ENCODE peak calls at places on chromosomes 12 and 14, in four cellular contexts. T is K562, N is aorta, Y is mammary epithelial cell. M is an unnamed sample.

GRCh38 chr14:100856056-100856950 is 30.4 kb downstream of the MEG3 start:
- DNase-seq in T (no peak), N (peak; percentile 44), Y (no peak), M (no peak)

GRCh38 chr14:36363704-36364103 is 43.3 kb upstream of the MBIP start:
- DNase-seq in T (no peak), N (no peak), Y (no peak), M (no peak)

GRCh38 chr14:101228949-101229541 is 325.5 kb upstream of the RTL1 start:
- DNase-seq in T (no peak), N (no peak), Y (no peak), M (no peak)

GRCh38 chr14:65927871-65928270 is 515.3 kb downstream of the FUT8 start:
- DNase-seq in T (no peak), N (no peak), Y (no peak), M (no peak)

GRCh38 chr12:11771895-11772502 is 122.5 kb downstream of the ETV6 start:
- DNase-seq in T (no peak), N (no peak), Y (peak; percentile 85), M (no peak)

GRCh38 chr12:52942056-52942913 is 6.6 kb upstream of the KRT18 start:
- DNase-seq in T (peak; percentile 31), N (no peak), Y (no peak), M (no peak)

GRCh38 chr14:104462651-104463630 is 116.6 kb upstream of the C14orf180 start:
- DNase-seq in T (no peak), N (no peak), Y (peak; percentile 3), M (no peak)

GRCh38 chr14:58455593-58456265 is 28.2 kb downstream of the KIAA0586 start:
- DNase-seq in T (no peak), N (no peak), Y (peak; percentile 86), M (peak; percentile 56)

GRCh38 chr14:34596891-34597290 is 33.1 kb downstream of the SNX6 start:
- DNase-seq in T (no peak), N (no peak), Y (no peak), M (no peak)

GRCh38 chr12:95497031-95497430 is 23.1 kb downstream of the METAP2 start:
- DNase-seq in T (no peak), N (no peak), Y (no peak), M (no peak)

GRCh38 chr14:57052705-57053302 is 215.9 kb downstream of the EXOC5 start:
- DNase-seq in T (no peak), N (no peak), Y (no peak), M (no peak)

GRCh38 chr12:51005671-51006070 is 20.5 kb downstream of the SLC11A2 start:
- DNase-seq in T (no peak), N (no peak), Y (peak; percentile 31), M (no peak)

GRCh38 chr12:105713901-105714300 is 383.4 kb downstream of the C12orf75 start:
- DNase-seq in T (no peak), N (no peak), Y (no peak), M (no peak)

GRCh38 chr14:77301103-77301502 is 19.6 kb downstream of the POMT2 start:
- DNase-seq in T (peak; percentile 43), N (peak; percentile 88), Y (peak; percentile 52), M (peak; percentile 36)

GRCh38 chr12:127363392-127363791 is 903.6 kb upstream of the TMEM132C start:
- DNase-seq in T (no peak), N (no peak), Y (peak; percentile 31), M (no peak)

GRCh38 chr12:74227846-74228545 is 309.6 kb upstream of the ATXN7L3B start:
- DNase-seq in T (no peak), N (no peak), Y (peak; percentile 6), M (no peak)

GRCh38 chr12:18242380-18243089 is 18.8 kb upstream of the PIK3C2G start:
- DNase-seq in T (no peak), N (no peak), Y (no peak), M (no peak)

GRCh38 chr12:20627001-20627588 is 68.0 kb upstream of the SLCO1C1 start:
- DNase-seq in T (no peak), N (no peak), Y (no peak), M (no peak)

GRCh38 chr12:75690556-75690955 is 179.1 kb upstream of the KRR1 start:
- DNase-seq in T (no peak), N (no peak), Y (peak; percentile 99), M (peak; percentile 97)

GRCh38 chr12:128606040-128606439 is 217.7 kb downstream of the SLC15A4 start:
- DNase-seq in T (no peak), N (no peak), Y (no peak), M (no peak)

GRCh38 chr14:104368751-104369100 is 210.8 kb upstream of the C14orf180 start:
- DNase-seq in T (no peak), N (peak; percentile 44), Y (no peak), M (no peak)

GRCh38 chr14:90714811-90715210 is 101.4 kb downstream of the TTC7B start:
- DNase-seq in T (no peak), N (no peak), Y (peak; percentile 12), M (no peak)
- H3K27ac ChIP-seq in T (no peak overlapping the region), N (no peak overlapping the region), Y (no peak overlapping the region), M (no peak overlapping the region)

GRCh38 chr12:27797301-27798025 is 17.4 kb upstream of the MANSC4 start:
- DNase-seq in T (no peak), N (no peak), Y (no peak), M (no peak)
- H3K27ac ChIP-seq in T (no peak overlapping the region), N (no peak overlapping the region), Y (no peak overlapping the region), M (no peak overlapping the region)

DNA sequence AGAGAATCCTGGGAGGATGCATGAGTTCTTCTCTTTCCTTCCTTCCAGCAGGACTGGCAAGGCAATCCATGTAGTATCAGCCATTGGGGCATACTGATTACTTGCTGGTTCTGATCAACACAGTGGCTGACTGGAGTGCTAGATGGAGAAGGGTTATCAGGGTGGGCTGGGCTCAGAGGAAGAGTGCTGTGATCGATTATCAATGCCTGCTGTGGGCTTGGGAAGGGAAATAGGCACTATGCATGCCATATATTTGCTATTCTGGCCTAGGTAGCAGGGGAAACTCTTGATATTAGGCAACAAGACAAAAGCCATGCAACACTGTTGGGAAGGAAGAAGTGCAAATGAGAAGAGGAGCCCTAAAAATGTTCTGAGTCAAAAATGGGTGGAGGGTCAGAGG is 45.8 kb downstream of the HRK start:
- DNase-seq in T (no peak), N (no peak), Y (no peak), M (no peak)
- H3K27ac ChIP-seq in T (no peak overlapping the region), N (no peak overlapping the region), Y (no peak overlapping the region), M (no peak overlapping the region)

DNA sequence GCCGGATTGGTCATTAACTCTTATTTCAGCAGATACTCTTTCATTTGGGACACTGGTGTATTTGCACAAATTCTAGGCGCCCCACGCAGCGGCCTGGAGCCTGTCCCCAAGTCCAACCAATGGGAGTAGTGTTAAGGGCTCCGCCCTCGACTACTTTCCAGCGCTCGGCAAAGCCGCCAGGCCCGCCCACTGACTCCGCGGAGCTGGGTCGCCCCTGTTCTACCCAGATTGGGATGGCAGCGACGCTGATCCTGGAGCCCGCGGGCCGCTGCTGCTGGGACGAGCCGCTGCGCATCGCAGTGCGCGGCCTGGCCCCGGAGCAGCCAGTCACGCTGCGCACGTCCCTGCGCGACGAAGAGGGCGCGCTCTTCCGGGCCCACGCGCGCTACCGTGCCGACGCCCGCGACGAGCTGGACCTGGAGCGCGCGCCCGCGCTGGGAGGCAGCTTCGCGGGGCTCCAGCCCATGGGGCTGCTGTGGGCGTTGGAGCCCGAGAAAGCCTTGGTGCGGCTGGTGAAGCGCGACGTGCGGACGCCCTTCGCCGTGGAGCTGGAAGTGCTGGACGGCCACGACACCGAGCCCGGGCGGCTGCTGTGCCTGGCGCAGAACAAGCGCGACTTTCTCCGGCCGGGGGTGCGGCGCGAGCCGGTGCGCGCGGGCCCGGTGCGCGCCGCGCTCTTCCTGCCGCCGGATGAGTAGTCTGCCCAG is at the start of gene ACOT6:
- DNase-seq in T (peak; percentile 53), N (peak; percentile 92), Y (peak; percentile 67), M (peak; percentile 18)
- H3K27ac ChIP-seq in T (no peak within 1 kb of the TSS), N (peak within 1 kb of the TSS; percentile 75), Y (no peak within 1 kb of the TSS), M (peak within 1 kb of the TSS; percentile 33)

DNA sequence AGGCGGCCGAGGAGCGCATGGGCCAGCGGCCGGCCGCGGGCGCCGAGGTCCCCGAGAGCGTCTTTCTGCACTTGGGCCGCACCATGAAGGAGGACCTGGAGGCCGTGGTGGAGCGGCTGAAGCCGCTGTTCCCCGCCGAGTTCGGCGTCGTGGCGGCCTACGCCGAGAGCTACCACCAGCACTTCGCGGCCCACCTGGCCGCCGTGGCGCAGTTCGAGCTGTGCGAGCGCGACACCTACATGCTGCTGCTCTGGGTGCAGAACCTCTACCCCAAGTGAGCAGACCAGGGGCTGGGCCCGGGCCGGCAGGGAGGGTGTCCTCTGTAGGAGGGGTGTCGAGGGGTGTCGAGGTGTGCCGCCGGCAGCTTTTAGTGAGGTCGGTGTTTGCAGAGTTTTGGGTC is 4.1 kb downstream of the TNFAIP2 start:
- DNase-seq in T (no peak), N (peak; percentile 71), Y (no peak), M (no peak)
- H3K27ac ChIP-seq in T (no peak overlapping the region), N (no peak overlapping the region), Y (no peak overlapping the region), M (no peak overlapping the region)

M was measured in epithelial cell of prostate.